ENCODE peak calls at places on chromosomes 16 and 17, in eight cellular contexts. K is psoas muscle; Q is mucosa of descending colon; W is NCI-H1930; R is stimulated activated CD8-positive, alpha-beta memory T cell treated with anti-CD3 and anti-CD28 coated beads, Interleukin-15, amount 100 ng/mL, for 1 hour; B is T-helper 9 cell; C is naive thymus-derived CD8-positive, alpha-beta T cell; J is T-helper 1 cell. L is an unnamed sample.

GRCh38 chr16:397736-398332 is 835 bp downstream of the NME4 start:
- DNase-seq in Q (peak; percentile 78), R (no peak), K (peak; percentile 91), C (peak; percentile 31), J (no peak), B (no peak), W (peak; percentile 41), L (no peak)

GRCh38 chr16:17520567-17520966 is 49.8 kb upstream of the XYLT1 start:
- DNase-seq in R (no peak), B (no peak), C (no peak), W (no peak), J (no peak), Q (no peak), K (no peak), L (no peak)

GRCh38 chr16:3716831-3717234 is 491 bp downstream of the TRAP1 start:
- DNase-seq in B (peak; percentile 7), Q (no peak), R (no peak), K (no peak), J (no peak), C (no peak), W (peak; percentile 52), L (no peak)

GRCh38 chr17:52181842-52182241 is 23.3 kb upstream of the CA10 start:
- DNase-seq in B (no peak), C (no peak), J (no peak), R (no peak), Q (no peak), W (no peak), K (no peak), L (no peak)

GRCh38 chr17:67217446-67217845 is 27.6 kb downstream of the HELZ start:
- DNase-seq in C (no peak), K (no peak), B (no peak), R (no peak), W (no peak), J (no peak), Q (no peak), L (no peak)

GRCh38 chr16:287981-288920 is 5.3 kb downstream of the PDIA2 start:
- DNase-seq in C (no peak), K (peak; percentile 44), R (no peak), Q (no peak), B (no peak), J (no peak), W (no peak), L (no peak)

GRCh38 chr17:55751720-55752250 is 934 bp downstream of the PCTP start:
- DNase-seq in W (no peak), C (no peak), B (no peak), Q (no peak), J (no peak), R (no peak), K (no peak), L (no peak)

GRCh38 chr16:28989363-28989762 is 4.5 kb downstream of the LAT start:
- DNase-seq in K (no peak), J (no peak), W (no peak), C (no peak), R (no peak), Q (no peak), B (no peak), L (no peak)

GRCh38 chr17:74493381-74493833 is 27.0 kb downstream of the CD300A start:
- DNase-seq in J (peak; percentile 56), C (peak; percentile 47), B (peak; percentile 58), R (peak; percentile 61), W (peak; percentile 23), K (peak; percentile 81), Q (peak; percentile 85), L (peak; percentile 47)

GRCh38 chr17:76558210-76559095 is 18.6 kb downstream of the PRCD start:
- DNase-seq in C (no peak), R (no peak), K (no peak), B (no peak), J (no peak), Q (no peak), W (no peak), L (no peak)

GRCh38 chr16:30592871-30593270 is 7.4 kb upstream of the ZNF785 start:
- DNase-seq in C (no peak), W (no peak), B (no peak), K (no peak), Q (no peak), J (no peak), R (no peak), L (no peak)

GRCh38 chr16:84754353-84754856 is 54.6 kb downstream of the USP10 start:
- DNase-seq in W (no peak), J (peak; percentile 65), Q (no peak), B (peak; percentile 51), K (peak; percentile 42), R (peak; percentile 48), C (no peak), L (peak; percentile 73)

GRCh38 chr16:85204242-85205010 is 92.2 kb upstream of the CIBAR2 start:
- DNase-seq in J (no peak), C (no peak), W (no peak), Q (no peak), K (no peak), R (no peak), B (no peak), L (no peak)

GRCh38 chr17:977163-977562 is 2.4 kb downstream of the NXN start:
- DNase-seq in B (no peak), R (no peak), J (no peak), K (no peak), W (no peak), Q (no peak), C (no peak), L (no peak)